ENCODE peak calls at places on chromosomes 6 and 20, in seven cellular contexts. U is EL; W is DMS53; J is GM19239; Y is frontal cortex; T is activated T-cell treated with anti-CD3 and anti-CD28 coated beads for 1 hour; X is effector memory CD8-positive, alpha-beta T cell. A is an unnamed sample.
A peak's percentile ranks its signal among the peaks of the same experiment; 100 is the strongest.

GRCh38 chr20:18252597-18253451 is 35.5 kb upstream of the ZNF133 start:
- DNase-seq in X (no peak), J (no peak), W (no peak), T (no peak), U (no peak), Y (no peak), A (no peak)

GRCh38 chr6:45163952-45164766 is 164.0 kb upstream of the RUNX2 start:
- DNase-seq in U (no peak), J (no peak), Y (no peak), X (no peak), T (no peak), W (no peak), A (no peak)

GRCh38 chr6:144796070-144796469 is 510.9 kb downstream of the UTRN start:
- DNase-seq in W (no peak), T (no peak), J (no peak), X (no peak), Y (no peak), U (no peak), A (no peak)

GRCh38 chr6:85079761-85080160 is 315.4 kb upstream of the TBX18 start:
- DNase-seq in Y (no peak), W (no peak), X (no peak), T (no peak), U (no peak), J (no peak), A (no peak)

GRCh38 chr6:37713529-37714119 is 15.9 kb upstream of the MDGA1 start:
- DNase-seq in U (peak; percentile 87), X (no peak), J (no peak), T (no peak), Y (no peak), W (no peak), A (no peak)

GRCh38 chr20:56429496-56429895 is 17.4 kb downstream of the CASS4 start:
- DNase-seq in X (no peak), T (no peak), U (peak; percentile 84), J (no peak), Y (no peak), W (no peak), A (no peak)

GRCh38 chr6:163756079-163756478 is 341.6 kb downstream of the QKI start:
- DNase-seq in W (no peak), X (no peak), U (no peak), T (no peak), Y (no peak), J (peak; percentile 50), A (peak; percentile 44)

GRCh38 chr20:46027245-46027853 is 1.7 kb upstream of the SLC12A5 start:
- DNase-seq in U (peak; percentile 48), T (no peak), X (no peak), W (peak; percentile 63), Y (no peak), J (no peak), A (no peak)

GRCh38 chr20:46895906-46896242 is 1.2 kb downstream of the EYA2 start:
- DNase-seq in W (no peak), T (no peak), J (no peak), U (no peak), Y (no peak), X (no peak), A (no peak)

GRCh38 chr6:132814716-132815570 is 574 bp downstream of the RPS12 start:
- DNase-seq in T (no peak), J (no peak), U (peak; percentile 15), X (no peak), W (peak; percentile 28), Y (no peak), A (no peak)

GRCh38 chr20:41340327-41341055 is at the start of gene LPIN3:
- DNase-seq in W (peak; percentile 95), X (peak; percentile 6), Y (peak; percentile 80), U (peak; percentile 92), T (peak; percentile 33), J (no peak), A (peak; percentile 29)

GRCh38 chr6:13011612-13012146 is 295.1 kb downstream of the PHACTR1 start:
- DNase-seq in T (no peak), W (peak; percentile 59), U (no peak), Y (no peak), J (no peak), X (no peak), A (no peak)

GRCh38 chr20:32585011-32585518 is at the start of gene NOL4L:
- DNase-seq in T (peak; percentile 22), U (peak; percentile 36), J (no peak), X (peak; percentile 24), Y (peak; percentile 61), W (peak; percentile 79), A (no peak)

GRCh38 chr20:47663354-47664067 is 121.8 kb downstream of the SULF2 start:
- DNase-seq in U (peak; percentile 76), T (peak; percentile 63), W (peak; percentile 77), X (peak; percentile 72), J (peak; percentile 76), Y (peak; percentile 81), A (peak; percentile 51)

GRCh38 chr6:15244605-15245360 is 1.1 kb upstream of the JARID2 start:
- DNase-seq in T (no peak), X (peak; percentile 62), U (peak; percentile 78), Y (no peak), W (peak; percentile 91), J (no peak), A (no peak)

GRCh38 chr6:83310046-83310445 is 116.9 kb downstream of the RWDD2A start:
- DNase-seq in W (no peak), X (no peak), J (no peak), Y (no peak), U (peak; percentile 18), T (no peak), A (no peak)

GRCh38 chr6:37569317-37569716 is 69.6 kb upstream of the CCDC167 start:
- DNase-seq in U (no peak), T (no peak), J (no peak), W (no peak), X (no peak), Y (no peak), A (no peak)

GRCh38 chr20:46828471-46828870 is 66.2 kb upstream of the EYA2 start:
- DNase-seq in Y (no peak), X (no peak), T (no peak), U (peak; percentile 71), W (no peak), J (no peak), A (no peak)

GRCh38 chr20:51628533-51629398 is 86.2 kb upstream of the NFATC2 start:
- DNase-seq in W (no peak), U (peak; percentile 46), Y (no peak), X (no peak), T (no peak), J (no peak), A (no peak)

GRCh38 chr20:59151391-59151790 is 12.2 kb upstream of the ZNF831 start:
- DNase-seq in T (no peak), X (no peak), W (no peak), Y (no peak), U (no peak), J (no peak), A (no peak)

GRCh38 chr6:72413884-72414283 is 208.0 kb upstream of the KCNQ5 start:
- DNase-seq in X (no peak), W (peak; percentile 87), Y (no peak), T (no peak), U (no peak), J (no peak), A (no peak)

GRCh38 chr20:51586005-51586440 is 43.5 kb upstream of the NFATC2 start:
- DNase-seq in J (no peak), T (no peak), U (peak; percentile 90), W (no peak), X (no peak), Y (no peak), A (no peak)

GRCh38 chr6:13328875-13329183 is 492 bp upstream of the TBC1D7 start:
- DNase-seq in J (no peak), T (no peak), U (no peak), Y (no peak), X (no peak), W (no peak), A (no peak)

GRCh38 chr20:36179170-36179945 is 24.8 kb downstream of the EPB41L1 start:
- DNase-seq in W (no peak), J (no peak), Y (peak; percentile 45), U (no peak), T (no peak), X (no peak), A (no peak)

A was measured in GM18507.